ENCODE peak calls at places on chromosomes 1 and 21, in seven cellular contexts. X is H9, V is IMR-90, L is neural progenitor cell, Z is HepG2, W is DND-41, Q is PC-3. N is an unnamed sample.
A peak's percentile ranks its signal among the peaks of the same experiment; 100 is the strongest.

GRCh38 chr1:200673952-200674823 is 4.5 kb upstream of the DDX59 start:
- DNase-seq in X (no peak), V (peak; percentile 75), L (no peak), Z (no peak), W (no peak), Q (peak; percentile 66), N (no peak)

GRCh38 chr21:33924766-33925100 is 9.1 kb upstream of the ATP5PO start:
- DNase-seq in X (no peak), V (no peak), L (no peak), Z (no peak), W (no peak), Q (peak; percentile 74), N (no peak)

GRCh38 chr1:185474440-185475149 is 157.6 kb upstream of the IVNS1ABP start:
- DNase-seq in X (no peak), V (no peak), L (no peak), Z (no peak), W (no peak), Q (no peak), N (no peak)

GRCh38 chr1:43352351-43352705 is 6.5 kb upstream of the CDC20 start:
- DNase-seq in X (no peak), V (no peak), L (no peak), Z (no peak), W (no peak), Q (no peak), N (no peak)

GRCh38 chr1:62295921-62296451 is 23.2 kb downstream of the KANK4 start:
- DNase-seq in X (no peak), V (peak; percentile 38), L (peak; percentile 38), Z (no peak), W (peak; percentile 14), Q (peak; percentile 95), N (peak; percentile 70)

GRCh38 chr1:38777464-38777957 is 82.1 kb downstream of the RRAGC start:
- DNase-seq in X (no peak), V (no peak), L (no peak), Z (no peak), W (no peak), Q (no peak), N (no peak)

GRCh38 chr1:243898278-243898677 is 48.2 kb upstream of the AKT3 start:
- DNase-seq in X (no peak), V (no peak), L (no peak), Z (no peak), W (no peak), Q (no peak), N (no peak)

GRCh38 chr1:246182149-246182851 is 324.8 kb downstream of the SMYD3 start:
- DNase-seq in X (no peak), V (no peak), L (no peak), Z (no peak), W (no peak), Q (no peak), N (no peak)

GRCh38 chr1:226688056-226688748 is 50.9 kb downstream of the ITPKB start:
- DNase-seq in X (no peak), V (no peak), L (peak; percentile 52), Z (no peak), W (no peak), Q (no peak), N (peak; percentile 89)

GRCh38 chr1:11648039-11648438 is 6.2 kb downstream of the FBXO2 start:
- DNase-seq in X (no peak), V (no peak), L (no peak), Z (peak; percentile 61), W (no peak), Q (no peak), N (no peak)

GRCh38 chr1:65165269-65166002 is 17.4 kb downstream of the AK4 start:
- DNase-seq in X (peak; percentile 63), V (no peak), L (no peak), Z (no peak), W (peak; percentile 6), Q (no peak), N (peak; percentile 56)

GRCh38 chr1:224211262-224211962 is 28.4 kb downstream of the DEGS1 start:
- DNase-seq in X (no peak), V (peak; percentile 87), L (no peak), Z (peak; percentile 57), W (no peak), Q (peak; percentile 94), N (peak; percentile 56)

GRCh38 chr1:25954371-25954938 is 43.4 kb downstream of the PAFAH2 start:
- DNase-seq in X (no peak), V (peak; percentile 15), L (no peak), Z (no peak), W (no peak), Q (no peak), N (no peak)

GRCh38 chr1:66502084-66502483 is 31.9 kb upstream of the SGIP1 start:
- DNase-seq in X (no peak), V (no peak), L (no peak), Z (no peak), W (no peak), Q (no peak), N (no peak)

DNA sequence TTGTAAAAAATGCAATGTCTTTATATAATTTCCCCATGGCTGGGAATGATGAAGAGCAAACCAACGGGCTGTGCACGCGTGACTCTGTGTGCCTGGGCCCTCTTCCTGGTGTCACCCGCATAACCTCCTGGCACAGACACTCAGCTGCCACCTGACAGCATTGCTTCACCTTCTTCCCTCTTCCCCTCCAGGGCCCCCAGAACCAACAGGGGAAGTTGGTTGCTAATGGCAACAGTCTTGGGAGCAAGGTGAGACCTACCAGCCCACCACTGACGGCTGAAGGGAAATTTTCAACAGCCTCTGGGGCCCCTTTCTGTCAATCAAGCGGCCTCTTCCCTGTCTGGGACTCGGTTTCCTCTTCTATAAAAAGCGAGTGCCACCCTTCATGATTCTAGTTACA is 33.2 kb downstream of the SSBP3 start:
- DNase-seq in X (no peak), V (no peak), L (no peak), Z (no peak), W (no peak), Q (no peak), N (no peak)
- H3K4me1 ChIP-seq in X (peaks cover 27% of the 10 kb centered on the region), V (peaks cover 14% of the 10 kb centered on the region), L (peaks cover 42% of the 10 kb centered on the region), Z (peaks cover 40% of the 10 kb centered on the region), W (no peaks in the 10 kb centered on the region), Q (peaks cover 17% of the 10 kb centered on the region), N (peaks cover 16% of the 10 kb centered on the region)

GRCh38 chr1:160679893-160680292 is 31.7 kb downstream of the CD48 start:
- DNase-seq in X (no peak), V (no peak), L (no peak), Z (no peak), W (no peak), Q (no peak), N (no peak)

GRCh38 chr1:160682983-160683886 is 28.4 kb downstream of the CD48 start:
- DNase-seq in X (no peak), V (no peak), L (no peak), Z (no peak), W (peak; percentile 48), Q (no peak), N (no peak)

GRCh38 chr1:160681891-160682140 is 29.8 kb downstream of the CD48 start:
- DNase-seq in X (no peak), V (no peak), L (no peak), Z (no peak), W (no peak), Q (no peak), N (no peak)

GRCh38 chr1:160681067-160681890 is 30.3 kb downstream of the CD48 start:
- DNase-seq in X (peak; percentile 94), V (peak; percentile 14), L (peak; percentile 93), Z (peak; percentile 62), W (peak; percentile 87), Q (peak; percentile 78), N (peak; percentile 95)

DNA sequence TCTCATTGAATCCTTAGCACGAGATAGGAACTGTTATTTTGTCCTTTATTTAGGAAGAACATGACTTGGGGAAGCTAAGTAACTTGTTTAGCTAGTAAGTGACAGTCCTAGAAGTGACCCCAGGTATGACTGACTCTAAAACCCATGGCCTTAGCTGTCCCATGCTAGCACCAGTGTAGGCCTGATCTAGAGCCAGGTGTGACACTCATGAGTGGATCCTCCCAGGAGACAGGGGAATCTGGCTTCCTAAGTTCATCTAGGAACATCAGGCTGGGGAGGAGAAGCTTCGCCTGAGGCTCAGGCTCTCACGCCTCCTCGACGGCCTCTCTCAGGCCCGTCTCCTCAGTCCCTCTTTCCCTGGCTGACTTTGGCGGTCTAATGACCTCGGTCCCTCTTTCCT is 31.2 kb downstream of the CD48 start:
- DNase-seq in X (no peak), V (no peak), L (no peak), Z (no peak), W (no peak), Q (no peak), N (no peak)
- H3K27me3 ChIP-seq in X (no peaks in the 10 kb centered on the region), V (no peaks in the 10 kb centered on the region), L (no peaks in the 10 kb centered on the region), Z (no peaks in the 10 kb centered on the region), W (no peaks in the 10 kb centered on the region), Q (peaks cover 56% of the 10 kb centered on the region), N (no peaks in the 10 kb centered on the region)

GRCh38 chr1:191585095-191585494 is 573.2 kb upstream of the RGS18 start:
- DNase-seq in X (no peak), V (no peak), L (no peak), Z (no peak), W (no peak), Q (no peak), N (no peak)
- H2AFZ ChIP-seq in X (no peak overlapping the region), V (no peak overlapping the region), L (no peak overlapping the region), Z (no peak overlapping the region), W (no peak overlapping the region), Q (no peak overlapping the region), N (no peak overlapping the region)

DNA sequence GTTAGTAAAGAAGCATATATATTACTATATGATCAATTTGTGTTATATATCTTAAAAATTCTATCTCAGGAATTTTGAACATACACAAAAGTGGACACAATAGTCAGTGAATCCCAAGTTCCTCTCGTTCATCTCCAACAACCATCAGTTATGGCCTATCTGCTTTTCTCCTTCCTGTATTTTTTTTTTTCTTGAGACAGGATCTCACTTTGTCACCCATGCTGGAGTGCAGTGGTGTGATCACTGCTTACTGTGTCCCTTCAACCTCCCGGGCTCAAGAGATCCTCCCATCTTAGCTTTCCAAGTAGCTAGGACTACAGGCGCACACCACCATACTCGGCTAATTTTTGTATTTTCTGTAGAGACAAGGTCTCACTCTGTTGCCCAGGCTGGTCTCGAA is 9.4 kb downstream of the SPEN start:
- DNase-seq in X (no peak), V (no peak), L (no peak), Z (no peak), W (no peak), Q (no peak), N (no peak)
- H3K4me1 ChIP-seq in X (no peaks in the 10 kb centered on the region), V (peaks cover 2% of the 10 kb centered on the region), L (peaks cover 6% of the 10 kb centered on the region), Z (peaks cover 3% of the 10 kb centered on the region), W (peaks cover 10% of the 10 kb centered on the region), Q (peaks cover 7% of the 10 kb centered on the region), N (peaks cover 17% of the 10 kb centered on the region)

DNA sequence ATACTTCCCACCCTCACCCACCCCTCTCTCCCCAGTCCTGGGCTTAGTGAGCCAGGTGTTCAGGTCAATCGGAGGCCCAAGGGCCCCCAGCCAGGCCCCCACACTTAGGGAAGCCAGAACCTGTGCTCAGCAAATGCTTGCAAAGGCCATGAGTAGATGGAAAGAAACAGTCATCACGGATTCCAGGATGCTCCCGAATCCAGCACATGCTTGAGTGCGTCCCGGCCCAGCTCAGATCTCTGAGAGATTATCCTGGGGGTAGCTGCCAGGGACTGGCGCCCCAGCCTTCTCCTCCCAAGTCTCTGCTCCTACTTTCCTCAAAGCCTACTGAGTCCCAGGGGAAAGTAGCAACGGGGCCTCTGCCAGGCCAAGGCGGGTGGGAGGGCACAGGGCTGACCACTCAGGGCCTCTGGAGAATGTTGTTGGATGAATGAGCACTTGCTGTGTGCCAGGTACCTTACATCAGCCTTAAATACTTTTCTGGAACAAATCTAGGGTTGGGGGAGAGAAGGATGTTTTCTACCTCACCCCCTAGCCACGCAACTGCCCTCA is 119.4 kb upstream of the ZBTB40 start:
- DNase-seq in X (no peak), V (no peak), L (no peak), Z (no peak), W (no peak), Q (no peak), N (no peak)
- H3K27me3 ChIP-seq in X (no peaks in the 10 kb centered on the region), V (peaks cover 53% of the 10 kb centered on the region), L (no peaks in the 10 kb centered on the region), Z (no peaks in the 10 kb centered on the region), W (peaks cover 4% of the 10 kb centered on the region), Q (no peaks in the 10 kb centered on the region), N (no peaks in the 10 kb centered on the region)